ENCODE peak calls at places on chromosomes 4 and X, in ten cellular contexts. One of them, this sample, is unnamed.

GRCh38 chr4:93867416-93868001 is 39.0 kb downstream of the ATOH1 start:
- DNase-seq in HCT116: no peak
- DNase-seq in GM12892: no peak
- DNase-seq in HepG2: no peak
- DNase-seq in upper lobe of left lung: no peak
- DNase-seq in prostate gland: no peak
- DNase-seq in GM12891: no peak
- DNase-seq in stomach: no peak
- DNase-seq in breast epithelium: no peak
- DNase-seq in sigmoid colon: no peak
- DNase-seq in this sample: no peak

GRCh38 chr4:110107868-110108267 is 90.5 kb downstream of the ELOVL6 start:
- DNase-seq in sigmoid colon: no peak
- DNase-seq in breast epithelium: no peak
- DNase-seq in GM12891: no peak
- DNase-seq in stomach: no peak
- DNase-seq in upper lobe of left lung: no peak
- DNase-seq in HepG2: no peak
- DNase-seq in HCT116: no peak
- DNase-seq in GM12892: no peak
- DNase-seq in prostate gland: no peak
- DNase-seq in this sample: no peak

GRCh38 chrX:115183980-115184379 is 5.2 kb upstream of the RBMXL3 start:
- DNase-seq in sigmoid colon: no peak
- DNase-seq in stomach: no peak
- DNase-seq in upper lobe of left lung: no peak
- DNase-seq in HCT116: no peak
- DNase-seq in HepG2: no peak
- DNase-seq in GM12892: no peak
- DNase-seq in GM12891: no peak
- DNase-seq in breast epithelium: no peak
- DNase-seq in prostate gland: no peak
- DNase-seq in this sample: no peak

GRCh38 chrX:53281321-53281822 is at the start of gene IQSEC2:
- DNase-seq in GM12892: no peak
- DNase-seq in HepG2: no peak
- DNase-seq in stomach: peak
- DNase-seq in upper lobe of left lung: peak
- DNase-seq in HCT116: peak
- DNase-seq in sigmoid colon: peak
- DNase-seq in breast epithelium: peak
- DNase-seq in prostate gland: peak
- DNase-seq in GM12891: no peak
- DNase-seq in this sample: peak

GRCh38 chr4:95701500-95701899 is 138.4 kb upstream of the PDHA2 start:
- DNase-seq in prostate gland: no peak
- DNase-seq in breast epithelium: no peak
- DNase-seq in sigmoid colon: no peak
- DNase-seq in HCT116: no peak
- DNase-seq in GM12891: no peak
- DNase-seq in stomach: no peak
- DNase-seq in GM12892: no peak
- DNase-seq in upper lobe of left lung: no peak
- DNase-seq in HepG2: no peak
- DNase-seq in this sample: no peak

GRCh38 chr4:124711469-124712416 is 789 bp downstream of the ANKRD50 start:
- DNase-seq in GM12891: peak
- DNase-seq in HepG2: peak
- DNase-seq in HCT116: peak
- DNase-seq in breast epithelium: peak
- DNase-seq in GM12892: peak
- DNase-seq in upper lobe of left lung: peak
- DNase-seq in prostate gland: peak
- DNase-seq in stomach: peak
- DNase-seq in sigmoid colon: peak
- DNase-seq in this sample: peak

GRCh38 chrX:37078434-37078703 is 70.2 kb downstream of the FAM47C start:
- DNase-seq in upper lobe of left lung: no peak
- DNase-seq in GM12892: no peak
- DNase-seq in HCT116: no peak
- DNase-seq in stomach: no peak
- DNase-seq in breast epithelium: no peak
- DNase-seq in prostate gland: no peak
- DNase-seq in sigmoid colon: no peak
- DNase-seq in GM12891: no peak
- DNase-seq in HepG2: no peak
- DNase-seq in this sample: no peak

GRCh38 chr4:118086334-118086733 is 52.0 kb downstream of the NDST3 start:
- DNase-seq in HepG2: no peak
- DNase-seq in sigmoid colon: no peak
- DNase-seq in upper lobe of left lung: no peak
- DNase-seq in stomach: no peak
- DNase-seq in HCT116: peak
- DNase-seq in GM12892: no peak
- DNase-seq in GM12891: no peak
- DNase-seq in breast epithelium: no peak
- DNase-seq in prostate gland: no peak
- DNase-seq in this sample: no peak

GRCh38 chr4:10033191-10033881 is 12.0 kb upstream of the SLC2A9 start:
- DNase-seq in stomach: no peak
- DNase-seq in GM12891: no peak
- DNase-seq in HepG2: no peak
- DNase-seq in upper lobe of left lung: peak
- DNase-seq in sigmoid colon: peak
- DNase-seq in breast epithelium: no peak
- DNase-seq in GM12892: no peak
- DNase-seq in prostate gland: no peak
- DNase-seq in HCT116: no peak
- DNase-seq in this sample: peak

GRCh38 chr4:147596377-147596776 is 20.8 kb upstream of the TMEM184C start:
- DNase-seq in stomach: no peak
- DNase-seq in GM12892: no peak
- DNase-seq in sigmoid colon: no peak
- DNase-seq in HepG2: no peak
- DNase-seq in breast epithelium: no peak
- DNase-seq in prostate gland: no peak
- DNase-seq in HCT116: peak
- DNase-seq in GM12891: no peak
- DNase-seq in upper lobe of left lung: no peak
- DNase-seq in this sample: no peak

GRCh38 chr4:15244354-15244753 is 183.5 kb upstream of the C1QTNF7 start:
- DNase-seq in HepG2: no peak
- DNase-seq in GM12892: no peak
- DNase-seq in sigmoid colon: no peak
- DNase-seq in HCT116: no peak
- DNase-seq in prostate gland: no peak
- DNase-seq in stomach: no peak
- DNase-seq in GM12891: no peak
- DNase-seq in breast epithelium: no peak
- DNase-seq in upper lobe of left lung: no peak
- DNase-seq in this sample: no peak

GRCh38 chr4:148574502-148574901 is 132.3 kb upstream of the NR3C2 start:
- DNase-seq in upper lobe of left lung: no peak
- DNase-seq in stomach: no peak
- DNase-seq in GM12891: no peak
- DNase-seq in GM12892: no peak
- DNase-seq in HCT116: no peak
- DNase-seq in HepG2: no peak
- DNase-seq in sigmoid colon: no peak
- DNase-seq in prostate gland: no peak
- DNase-seq in breast epithelium: no peak
- DNase-seq in this sample: no peak

GRCh38 chr4:110208419-110208818 is 10.0 kb upstream of the ELOVL6 start:
- DNase-seq in stomach: no peak
- DNase-seq in sigmoid colon: no peak
- DNase-seq in upper lobe of left lung: no peak
- DNase-seq in prostate gland: no peak
- DNase-seq in HCT116: no peak
- DNase-seq in GM12892: no peak
- DNase-seq in breast epithelium: no peak
- DNase-seq in GM12891: no peak
- DNase-seq in HepG2: no peak
- DNase-seq in this sample: no peak

GRCh38 chr4:15188581-15189539 is 186.6 kb downstream of the CPEB2 start:
- DNase-seq in upper lobe of left lung: no peak
- DNase-seq in HCT116: no peak
- DNase-seq in HepG2: no peak
- DNase-seq in GM12892: no peak
- DNase-seq in prostate gland: no peak
- DNase-seq in GM12891: no peak
- DNase-seq in stomach: no peak
- DNase-seq in breast epithelium: no peak
- DNase-seq in sigmoid colon: no peak
- DNase-seq in this sample: no peak

GRCh38 chr4:3346146-3346545 is 53.3 kb downstream of the RGS12 start:
- DNase-seq in upper lobe of left lung: no peak
- DNase-seq in HepG2: peak
- DNase-seq in prostate gland: peak
- DNase-seq in stomach: peak
- DNase-seq in GM12891: peak
- DNase-seq in sigmoid colon: no peak
- DNase-seq in HCT116: peak
- DNase-seq in GM12892: no peak
- DNase-seq in breast epithelium: no peak
- DNase-seq in this sample: peak

GRCh38 chr4:124030038-124030638 is 633.5 kb downstream of the SPRY1 start:
- DNase-seq in HCT116: no peak
- DNase-seq in sigmoid colon: peak
- DNase-seq in upper lobe of left lung: no peak
- DNase-seq in GM12891: no peak
- DNase-seq in stomach: no peak
- DNase-seq in breast epithelium: no peak
- DNase-seq in GM12892: no peak
- DNase-seq in HepG2: no peak
- DNase-seq in prostate gland: no peak
- DNase-seq in this sample: no peak

GRCh38 chrX:120308959-120309872 is 2.0 kb downstream of the TMEM255A start:
- DNase-seq in GM12891: no peak
- DNase-seq in GM12892: peak
- DNase-seq in breast epithelium: peak
- DNase-seq in stomach: peak
- DNase-seq in HCT116: peak
- DNase-seq in upper lobe of left lung: peak
- DNase-seq in prostate gland: peak
- DNase-seq in HepG2: peak
- DNase-seq in sigmoid colon: peak
- DNase-seq in this sample: peak

GRCh38 chr4:188002346-188002745 is 6.8 kb downstream of the ZFP42 start:
- DNase-seq in HCT116: no peak
- DNase-seq in GM12891: no peak
- DNase-seq in breast epithelium: no peak
- DNase-seq in GM12892: no peak
- DNase-seq in HepG2: no peak
- DNase-seq in sigmoid colon: no peak
- DNase-seq in upper lobe of left lung: no peak
- DNase-seq in prostate gland: no peak
- DNase-seq in stomach: no peak
- DNase-seq in this sample: no peak
- TF ChIP-seq POLR2AphosphoS5 in HCT116: no peak
- TF ChIP-seq POLR2AphosphoS5 in GM12891: no peak
- TF ChIP-seq POLR2AphosphoS5 in breast epithelium: no peak
- TF ChIP-seq POLR2AphosphoS5 in GM12892: no peak
- TF ChIP-seq POLR2AphosphoS5 in HepG2: no peak
- TF ChIP-seq POLR2AphosphoS5 in sigmoid colon: no peak
- TF ChIP-seq POLR2AphosphoS5 in upper lobe of left lung: no peak
- TF ChIP-seq POLR2AphosphoS5 in prostate gland: no peak
- TF ChIP-seq POLR2AphosphoS5 in stomach: no peak
- TF ChIP-seq POLR2AphosphoS5 in this sample: no peak

GRCh38 chrX:20265221-20265725 is 1.4 kb downstream of the RPS6KA3 start:
- DNase-seq in stomach: peak
- DNase-seq in upper lobe of left lung: peak
- DNase-seq in prostate gland: peak
- DNase-seq in breast epithelium: peak
- DNase-seq in sigmoid colon: peak
- DNase-seq in HepG2: peak
- DNase-seq in GM12891: no peak
- DNase-seq in HCT116: peak
- DNase-seq in GM12892: peak
- DNase-seq in this sample: peak
- TF ChIP-seq POLR2A in stomach: no peak
- TF ChIP-seq POLR2A in upper lobe of left lung: no peak
- TF ChIP-seq POLR2A in prostate gland: peak
- TF ChIP-seq POLR2A in breast epithelium: no peak
- TF ChIP-seq POLR2A in sigmoid colon: peak
- TF ChIP-seq POLR2A in HepG2: peak
- TF ChIP-seq POLR2A in GM12891: peak
- TF ChIP-seq POLR2A in HCT116: no peak
- TF ChIP-seq POLR2A in GM12892: peak
- TF ChIP-seq POLR2A in this sample: peak

GRCh38 chr4:1759818-1760223 is 33.3 kb upstream of the FGFR3 start:
- DNase-seq in sigmoid colon: no peak
- DNase-seq in stomach: no peak
- DNase-seq in prostate gland: no peak
- DNase-seq in HepG2: no peak
- DNase-seq in upper lobe of left lung: no peak
- DNase-seq in GM12891: no peak
- DNase-seq in breast epithelium: no peak
- DNase-seq in HCT116: no peak
- DNase-seq in GM12892: no peak
- DNase-seq in this sample: no peak
- TF ChIP-seq POLR2AphosphoS5 in sigmoid colon: no peak
- TF ChIP-seq POLR2AphosphoS5 in stomach: no peak
- TF ChIP-seq POLR2AphosphoS5 in prostate gland: no peak
- TF ChIP-seq POLR2AphosphoS5 in HepG2: no peak
- TF ChIP-seq POLR2AphosphoS5 in upper lobe of left lung: no peak
- TF ChIP-seq POLR2AphosphoS5 in GM12891: no peak
- TF ChIP-seq POLR2AphosphoS5 in breast epithelium: no peak
- TF ChIP-seq POLR2AphosphoS5 in HCT116: no peak
- TF ChIP-seq POLR2AphosphoS5 in GM12892: no peak
- TF ChIP-seq POLR2AphosphoS5 in this sample: no peak

GRCh38 chr4:73347497-73347896 is 56.6 kb upstream of the ALB start:
- DNase-seq in HCT116: no peak
- DNase-seq in stomach: no peak
- DNase-seq in sigmoid colon: no peak
- DNase-seq in upper lobe of left lung: no peak
- DNase-seq in prostate gland: no peak
- DNase-seq in HepG2: peak
- DNase-seq in breast epithelium: no peak
- DNase-seq in GM12891: no peak
- DNase-seq in GM12892: no peak
- DNase-seq in this sample: no peak

GRCh38 chr4:73348185-73348584 is 55.9 kb upstream of the ALB start:
- DNase-seq in upper lobe of left lung: no peak
- DNase-seq in GM12892: no peak
- DNase-seq in HepG2: peak
- DNase-seq in HCT116: no peak
- DNase-seq in stomach: no peak
- DNase-seq in GM12891: no peak
- DNase-seq in sigmoid colon: no peak
- DNase-seq in prostate gland: no peak
- DNase-seq in breast epithelium: no peak
- DNase-seq in this sample: no peak

GRCh38 chr4:73344106-73344505 is 60.0 kb upstream of the ALB start:
- DNase-seq in GM12892: no peak
- DNase-seq in HCT116: no peak
- DNase-seq in breast epithelium: no peak
- DNase-seq in upper lobe of left lung: no peak
- DNase-seq in sigmoid colon: no peak
- DNase-seq in stomach: no peak
- DNase-seq in GM12891: no peak
- DNase-seq in prostate gland: no peak
- DNase-seq in HepG2: no peak
- DNase-seq in this sample: no peak

GRCh38 chr4:73343432-73343831 is 60.7 kb upstream of the ALB start:
- DNase-seq in stomach: no peak
- DNase-seq in HepG2: peak
- DNase-seq in HCT116: no peak
- DNase-seq in sigmoid colon: no peak
- DNase-seq in upper lobe of left lung: no peak
- DNase-seq in GM12891: no peak
- DNase-seq in GM12892: no peak
- DNase-seq in prostate gland: no peak
- DNase-seq in breast epithelium: no peak
- DNase-seq in this sample: no peak

GRCh38 chr4:73345399-73345975 is 58.6 kb upstream of the ALB start:
- DNase-seq in GM12891: no peak
- DNase-seq in stomach: no peak
- DNase-seq in HepG2: peak
- DNase-seq in GM12892: no peak
- DNase-seq in HCT116: no peak
- DNase-seq in prostate gland: no peak
- DNase-seq in sigmoid colon: no peak
- DNase-seq in upper lobe of left lung: no peak
- DNase-seq in breast epithelium: no peak
- DNase-seq in this sample: no peak
- TF ChIP-seq POLR2A in GM12891: no peak
- TF ChIP-seq POLR2A in stomach: no peak
- TF ChIP-seq POLR2A in HepG2: no peak
- TF ChIP-seq POLR2A in GM12892: no peak
- TF ChIP-seq POLR2A in HCT116: no peak
- TF ChIP-seq POLR2A in prostate gland: no peak
- TF ChIP-seq POLR2A in sigmoid colon: no peak
- TF ChIP-seq POLR2A in upper lobe of left lung: no peak
- TF ChIP-seq POLR2A in breast epithelium: no peak
- TF ChIP-seq POLR2A in this sample: no peak

This sample was measured in suprapubic skin.